ENCODE peak calls at places on chromosomes 7 and 10, in ten cellular contexts. C is GM23248; I is left ventricle myocardium inferior; D is right lobe of liver; F is prostate gland; V is transverse colon; B is esophagus muscularis mucosa; W is small intestine; O is mucosa of descending colon; G is CD8-positive, alpha-beta memory T cell. Q is an unnamed sample. For H3K4me1, the result is how much of the 10 kb centered on the place peaks cover.

GRCh38 chr7:151472644-151473380 is 32.9 kb upstream of the CRYGN start:
- DNase-seq in O (no peak), G (no peak), I (no peak), V (peak), B (no peak), D (no peak), C (no peak), W (no peak), F (no peak), Q (no peak)

GRCh38 chr7:117113871-117114270 is 160.6 kb downstream of the ST7 start:
- DNase-seq in G (no peak), O (no peak), V (no peak), B (no peak), C (no peak), I (no peak), W (no peak), F (no peak), D (no peak), Q (no peak)

GRCh38 chr7:44539669-44540516 is 1.2 kb downstream of the NPC1L1 start:
- DNase-seq in B (no peak), V (no peak), G (no peak), I (no peak), C (no peak), W (peak), F (no peak), O (no peak), D (peak), Q (no peak)

GRCh38 chr10:48194830-48195229 is 79.7 kb downstream of the FRMPD2 start:
- DNase-seq in W (peak), F (no peak), D (no peak), C (no peak), I (no peak), O (no peak), B (no peak), G (no peak), V (peak), Q (peak)

GRCh38 chr10:4174197-4174596 is 389.2 kb upstream of the KLF6 start:
- DNase-seq in V (no peak), W (peak), F (no peak), I (no peak), C (no peak), D (no peak), G (no peak), B (no peak), O (no peak), Q (no peak)

GRCh38 chr10:14787938-14788337 is 13.2 kb upstream of the FAM107B start:
- DNase-seq in G (no peak), O (no peak), W (no peak), D (no peak), I (no peak), V (no peak), F (no peak), C (no peak), B (peak), Q (no peak)

GRCh38 chr10:121078036-121078435 is 226.9 kb downstream of the WDR11 start:
- DNase-seq in I (no peak), D (no peak), V (no peak), F (no peak), G (no peak), B (no peak), W (no peak), C (no peak), O (no peak), Q (no peak)

GRCh38 chr7:29408841-29409243 is 154.8 kb upstream of the PRR15 start:
- DNase-seq in W (peak), V (peak), F (peak), O (no peak), I (no peak), G (peak), B (no peak), C (peak), D (no peak), Q (peak)

GRCh38 chr7:70032673-70033072 is 434.4 kb downstream of the AUTS2 start:
- DNase-seq in D (no peak), C (no peak), F (no peak), G (no peak), B (no peak), W (no peak), O (no peak), V (no peak), I (no peak), Q (no peak)

GRCh38 chr10:3048114-3049019 is 19.0 kb upstream of the PFKP start:
- DNase-seq in V (no peak), W (no peak), G (no peak), O (no peak), D (no peak), F (no peak), C (peak), I (no peak), B (no peak), Q (no peak)

GRCh38 chr10:113970641-113971040 is 73.0 kb upstream of the ADRB1 start:
- DNase-seq in B (no peak), V (no peak), W (no peak), F (no peak), G (no peak), I (no peak), O (no peak), D (no peak), C (no peak), Q (no peak)

GRCh38 chr10:16521311-16522016 is at the start of gene C1QL3:
- DNase-seq in C (peak), W (peak), V (no peak), B (no peak), I (no peak), G (no peak), O (peak), D (peak), F (no peak), Q (no peak)

GRCh38 chr10:28790146-28790545 is 112.8 kb downstream of the BAMBI start:
- DNase-seq in C (no peak), W (no peak), I (no peak), V (no peak), O (no peak), G (no peak), B (no peak), D (no peak), F (no peak), Q (no peak)

GRCh38 chr7:118245267-118246040 is 20.9 kb downstream of the ANKRD7 start:
- DNase-seq in W (no peak), B (no peak), G (no peak), C (peak), I (no peak), O (no peak), V (no peak), D (no peak), F (no peak), Q (no peak)

GRCh38 chr7:157211710-157212109 is 73.0 kb downstream of the UBE3C start:
- DNase-seq in B (no peak), O (no peak), I (no peak), C (peak), W (no peak), G (no peak), V (no peak), D (no peak), F (no peak), Q (no peak)

GRCh38 chr10:12314836-12315235 is 34.5 kb upstream of the CAMK1D start:
- DNase-seq in O (no peak), G (no peak), B (no peak), F (no peak), W (no peak), D (no peak), I (no peak), C (no peak), V (no peak), Q (no peak)

GRCh38 chr10:69576334-69577011 is 3.3 kb upstream of the NEUROG3 start:
- DNase-seq in B (no peak), V (no peak), W (no peak), I (no peak), C (peak), G (no peak), F (no peak), O (no peak), D (no peak), Q (no peak)

GRCh38 chr7:132930881-132931280 is 151.0 kb downstream of the CHCHD3 start:
- DNase-seq in C (no peak), D (no peak), I (no peak), V (no peak), W (peak), O (no peak), B (no peak), G (no peak), F (no peak), Q (no peak)

GRCh38 chr10:37710831-37711616 is 146.4 kb downstream of the ZNF248 start:
- DNase-seq in D (no peak), O (no peak), W (no peak), I (no peak), F (no peak), C (peak), B (no peak), V (no peak), G (no peak), Q (no peak)

GRCh38 chr10:8721641-8722040 is 667.2 kb downstream of the GATA3 start:
- DNase-seq in O (no peak), G (no peak), C (no peak), F (peak), W (no peak), I (no peak), B (no peak), V (no peak), D (no peak), Q (no peak)

GRCh38 chr10:43237128-43237527 is 29.7 kb downstream of the RASGEF1A start:
- DNase-seq in F (no peak), G (no peak), W (no peak), O (peak), D (no peak), C (no peak), B (no peak), V (peak), I (no peak), Q (no peak)

GRCh38 chr10:12768156-12768731 is 233.3 kb downstream of the CCDC3 start:
- DNase-seq in G (no peak), V (no peak), W (no peak), B (no peak), F (no peak), D (no peak), I (no peak), C (peak), O (no peak), Q (no peak)

GRCh38 chr10:14074062-14074884 is 256.5 kb downstream of the FRMD4A start:
- DNase-seq in B (peak), G (no peak), D (peak), V (peak), O (peak), C (peak), F (peak), I (peak), W (peak), Q (peak)

GRCh38 chr7:98165827-98166667 is 45.2 kb upstream of the BHLHA15 start:
- DNase-seq in F (peak), I (no peak), W (peak), C (peak), D (peak), V (peak), G (peak), O (peak), B (no peak), Q (peak)

GRCh38 chr10:104308439-104308903 is 29.8 kb downstream of the ITPRIP start:
- DNase-seq in V (no peak), F (no peak), O (no peak), C (no peak), G (peak), B (no peak), W (no peak), I (no peak), D (no peak), Q (no peak)

GRCh38 chr10:120963053-120963533 is 111.9 kb downstream of the WDR11 start:
- DNase-seq in I (no peak), V (peak), D (no peak), B (no peak), G (no peak), C (no peak), W (peak), O (no peak), F (no peak), Q (peak)

GRCh38 chr7:33298848-33299247 is 169.5 kb downstream of the BBS9 start:
- DNase-seq in D (no peak), I (no peak), O (no peak), G (no peak), C (no peak), W (no peak), F (no peak), B (no peak), V (no peak), Q (no peak)

GRCh38 chr7:90603346-90603745 is 7.2 kb downstream of the CDK14 start:
- DNase-seq in I (no peak), B (no peak), G (no peak), C (no peak), D (no peak), F (no peak), V (no peak), O (no peak), W (no peak), Q (no peak)

GRCh38 chr7:2038876-2039728 is 193.6 kb downstream of the MAD1L1 start:
- DNase-seq in V (no peak), G (no peak), C (no peak), B (no peak), W (no peak), D (no peak), F (no peak), I (peak), O (peak), Q (no peak)

GRCh38 chr10:122468923-122469781 is 7.8 kb downstream of the HTRA1 start:
- DNase-seq in C (peak), F (no peak), B (no peak), G (no peak), V (no peak), D (no peak), W (no peak), I (no peak), O (no peak), Q (no peak)

GRCh38 chr10:70424320-70424719 is 17.2 kb downstream of the NODAL start:
- DNase-seq in G (no peak), W (no peak), F (no peak), V (no peak), D (no peak), C (no peak), O (no peak), B (no peak), I (no peak), Q (no peak)

GRCh38 chr10:110495731-110496552 is 1.8 kb upstream of the DUSP5 start:
- DNase-seq in D (peak), C (peak), B (no peak), W (peak), V (peak), G (peak), F (no peak), I (peak), O (peak), Q (no peak)

GRCh38 chr10:93916257-93917063 is 22.7 kb downstream of the SLC35G1 start:
- DNase-seq in V (no peak), W (peak), B (no peak), O (no peak), G (no peak), I (no peak), F (no peak), C (peak), D (no peak), Q (no peak)

GRCh38 chr7:157824011-157824818 is 487.4 kb downstream of the DNAJB6 start:
- DNase-seq in F (no peak), V (no peak), I (no peak), W (no peak), B (no peak), D (no peak), G (no peak), O (no peak), C (no peak), Q (no peak)

GRCh38 chr7:47757946-47758371 is 176.0 kb upstream of the TNS3 start:
- DNase-seq in I (peak), B (no peak), F (peak), D (no peak), W (peak), C (peak), V (peak), G (no peak), O (peak), Q (no peak)
- H3K4me3 ChIP-seq in I (no peak), B (no peak), F (no peak), D (no peak), W (no peak), C (peak), V (no peak), G (no peak), O (no peak), Q (no peak)

DNA sequence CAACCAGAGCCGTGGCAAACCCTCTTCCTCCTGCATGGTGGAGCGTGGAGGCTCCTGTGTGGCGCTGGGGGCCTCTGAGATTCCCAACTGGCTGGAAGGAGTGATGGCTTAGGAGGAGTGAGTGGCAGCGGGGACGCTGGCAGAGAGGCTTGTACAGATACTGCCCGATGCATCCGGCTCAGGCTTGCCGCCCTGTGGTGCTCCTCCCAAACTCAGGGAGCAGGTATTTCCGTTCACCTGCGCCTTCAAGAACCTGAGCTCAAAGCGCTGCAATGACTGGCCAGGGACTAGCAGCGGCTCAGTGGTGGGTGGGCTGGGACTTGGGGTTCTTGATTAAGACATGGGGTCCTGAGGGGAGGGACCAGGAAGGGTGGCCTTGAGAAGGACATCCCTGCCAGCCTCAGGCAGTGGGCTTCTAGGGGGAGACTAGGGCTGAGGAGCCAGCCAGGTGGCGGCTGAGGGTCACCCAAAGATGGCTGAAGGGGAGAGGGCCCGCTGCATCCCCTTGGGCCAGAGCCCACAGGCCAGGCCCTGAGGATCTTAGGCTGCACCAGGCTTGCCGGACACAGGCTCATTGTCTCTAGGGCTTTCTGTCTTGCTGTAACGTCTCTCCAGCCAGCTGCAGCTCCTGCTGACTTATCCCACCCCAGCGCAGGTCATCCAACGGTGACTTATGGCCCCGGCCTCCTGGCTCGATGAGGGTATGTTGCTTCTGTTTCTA is 3.2 kb downstream of the ZNF775 start:
- DNase-seq in B (no peak), O (no peak), C (no peak), I (no peak), W (no peak), V (peak), D (no peak), F (peak), G (no peak), Q (peak)
- H3K4me1 ChIP-seq in B (half or more), O (under half), C (under half), I (under half), W (under half), V (half or more), D (under half), F (under half), G (under half), Q (under half)

DNA sequence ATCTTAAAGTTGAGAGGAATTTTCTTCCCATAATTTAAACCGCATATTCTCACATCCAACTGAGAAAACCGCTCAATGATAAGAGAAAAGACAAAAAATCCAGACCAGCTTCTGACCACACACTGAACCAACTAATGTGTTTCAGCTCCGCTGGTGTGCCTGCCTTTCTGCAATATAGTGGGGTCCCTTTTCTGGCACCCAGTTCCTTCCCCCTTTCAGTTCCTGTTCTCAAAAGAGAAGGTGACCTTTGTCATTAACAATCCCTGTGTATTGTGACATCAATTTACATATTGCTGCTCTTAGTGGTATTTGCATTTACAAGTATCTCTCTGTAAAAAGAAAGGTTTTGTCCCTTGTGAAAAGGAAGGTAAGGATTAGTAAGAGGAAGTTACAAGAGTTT is 1.3 kb downstream of the PPP1R17 start:
- DNase-seq in F (no peak), V (no peak), I (no peak), O (no peak), C (no peak), G (no peak), B (no peak), W (no peak), D (no peak), Q (no peak)
- H3K4me3 ChIP-seq in F (no peak), V (no peak), I (no peak), O (no peak), C (no peak), G (no peak), B (no peak), W (no peak), D (no peak), Q (no peak)

GRCh38 chr7:17042211-17042610 is 160.4 kb upstream of the AGR3 start:
- DNase-seq in O (no peak), B (no peak), I (no peak), V (no peak), G (no peak), D (no peak), W (no peak), C (peak), F (no peak), Q (no peak)

GRCh38 chr7:17044868-17045267 is 163.1 kb upstream of the AGR3 start:
- DNase-seq in W (no peak), G (no peak), V (no peak), O (no peak), B (no peak), C (no peak), I (no peak), F (no peak), D (no peak), Q (no peak)

GRCh38 chr7:17043012-17043877 is 161.5 kb upstream of the AGR3 start:
- DNase-seq in F (no peak), V (no peak), G (no peak), B (no peak), D (no peak), O (no peak), W (no peak), I (no peak), C (peak), Q (no peak)

GRCh38 chr7:17046666-17047065 is 164.9 kb upstream of the AGR3 start:
- DNase-seq in B (no peak), I (no peak), C (peak), F (peak), D (peak), V (no peak), G (no peak), W (no peak), O (no peak), Q (no peak)

DNA sequence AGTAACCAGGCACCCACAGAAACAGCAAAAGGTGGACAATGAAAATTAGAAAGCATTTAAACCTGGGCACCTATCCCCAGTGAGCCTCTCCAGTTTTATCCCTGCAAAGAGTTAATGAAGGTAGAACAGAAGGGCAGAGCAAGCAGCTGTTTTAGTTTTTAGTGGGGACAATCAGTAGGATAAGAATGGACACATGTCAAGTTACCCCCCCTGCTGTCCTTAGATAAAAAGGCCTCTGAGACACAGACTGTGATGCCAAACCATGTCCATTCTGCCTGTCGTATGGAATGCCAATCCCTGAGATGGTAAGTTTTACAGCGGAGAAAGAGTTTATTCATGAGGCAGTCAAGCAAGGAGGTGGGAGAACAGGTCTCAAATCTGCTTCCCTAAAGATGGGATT is 162.6 kb upstream of the AGR3 start:
- DNase-seq in B (no peak), O (no peak), W (no peak), V (no peak), F (no peak), I (no peak), G (no peak), C (no peak), D (no peak), Q (no peak)
- H3K4me1 ChIP-seq in B (under half), O (under half), W (under half), V (under half), F (under half), I (under half), G (under half), C (under half), D (under half), Q (under half)

DNA sequence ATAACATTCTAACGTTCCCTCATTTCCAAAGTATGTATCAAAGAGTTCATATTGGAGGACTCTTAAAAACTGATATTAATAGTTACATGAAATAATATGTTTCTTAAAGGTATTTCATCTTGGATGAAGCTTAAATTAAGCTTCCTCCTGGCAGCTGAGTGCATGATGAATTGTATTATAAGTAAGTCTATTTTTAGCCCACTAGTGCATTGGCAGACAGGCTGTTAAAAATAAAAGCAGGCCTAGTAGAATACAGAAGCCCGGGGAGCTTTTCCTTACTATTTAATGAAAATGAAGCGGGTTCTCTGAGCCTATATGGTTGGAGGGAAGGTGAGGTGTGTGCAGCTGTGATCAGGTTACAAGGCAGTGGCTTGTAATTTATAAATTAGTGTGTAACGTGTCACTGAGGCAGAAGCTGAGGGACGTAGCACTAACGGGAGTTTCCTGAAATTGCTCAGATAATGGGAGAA is 130.7 kb upstream of the KMT2E start:
- DNase-seq in B (no peak), V (no peak), G (no peak), O (no peak), F (no peak), I (no peak), C (peak), D (no peak), W (no peak), Q (no peak)
- H3K4me3 ChIP-seq in B (no peak), V (no peak), G (no peak), O (no peak), F (no peak), I (peak), C (no peak), D (no peak), W (no peak), Q (no peak)

GRCh38 chr10:78415111-78415510 is 381.4 kb downstream of the RPS24 start:
- DNase-seq in G (no peak), F (no peak), O (no peak), D (no peak), V (no peak), I (no peak), B (no peak), C (no peak), W (no peak), Q (no peak)
- H3K4me1 ChIP-seq in G (under half), F (under half), O (under half), D (under half), V (under half), I (under half), B (under half), C (under half), W (under half), Q (under half)